ENCODE peak calls at places on chromosomes 11 and 22, in six cellular contexts. V, Z, P, S, G and N are unnamed samples.

GRCh38 chr11:85170184-85170583 is 457.0 kb downstream of the DLG2 start:
- DNase-seq in V (no peak), Z (no peak), P (no peak), S (no peak), G (no peak), N (no peak)

GRCh38 chr11:66421492-66422205 is 814 bp downstream of the NPAS4 start:
- DNase-seq in V (peak), Z (no peak), P (peak), S (no peak), G (peak), N (peak)

GRCh38 chr11:109609454-109610185 is 187.6 kb downstream of the C11orf87 start:
- DNase-seq in V (no peak), Z (no peak), P (no peak), S (no peak), G (no peak), N (no peak)

GRCh38 chr11:12687216-12687623 is 13.0 kb downstream of the TEAD1 start:
- DNase-seq in V (no peak), Z (no peak), P (no peak), S (no peak), G (no peak), N (no peak)

GRCh38 chr11:64870176-64870892 is 8.1 kb downstream of the EHD1 start:
- DNase-seq in V (no peak), Z (no peak), P (peak), S (no peak), G (no peak), N (no peak)

GRCh38 chr22:37427128-37427710 is at the start of gene ELFN2:
- DNase-seq in V (no peak), Z (no peak), P (no peak), S (no peak), G (peak), N (no peak)

GRCh38 chr11:101482556-101483124 is 101.2 kb downstream of the TRPC6 start:
- DNase-seq in V (no peak), Z (no peak), P (no peak), S (no peak), G (no peak), N (no peak)

GRCh38 chr11:100683107-100683506 is 4.0 kb upstream of the ARHGAP42 start:
- DNase-seq in V (no peak), Z (no peak), P (no peak), S (no peak), G (no peak), N (no peak)

GRCh38 chr11:125519865-125520834 is 24.1 kb upstream of the FEZ1 start:
- DNase-seq in V (no peak), Z (no peak), P (no peak), S (no peak), G (no peak), N (no peak)

GRCh38 chr22:38443675-38444521 is 11.1 kb downstream of the KCNJ4 start:
- DNase-seq in V (no peak), Z (no peak), P (no peak), S (no peak), G (no peak), N (no peak)

GRCh38 chr11:95805869-95806268 is 15.6 kb downstream of the CEP57 start:
- DNase-seq in V (no peak), Z (no peak), P (no peak), S (no peak), G (no peak), N (no peak)

GRCh38 chr11:2416765-2417164 is 16.2 kb downstream of the TSSC4 start:
- DNase-seq in V (no peak), Z (no peak), P (no peak), S (no peak), G (no peak), N (no peak)

GRCh38 chr11:9015677-9016076 is 11.9 kb upstream of the NRIP3 start:
- DNase-seq in V (peak), Z (peak), P (no peak), S (peak), G (peak), N (peak)

GRCh38 chr11:496834-497564 is 10.0 kb downstream of the RNH1 start:
- DNase-seq in V (peak), Z (no peak), P (no peak), S (no peak), G (no peak), N (no peak)

GRCh38 chr11:110473666-110474065 is 43.9 kb downstream of the FDX1 start:
- DNase-seq in V (no peak), Z (no peak), P (no peak), S (no peak), G (no peak), N (no peak)

GRCh38 chr11:15849265-15849664 is 507.1 kb downstream of the SOX6 start:
- DNase-seq in V (no peak), Z (no peak), P (no peak), S (no peak), G (no peak), N (no peak)

GRCh38 chr22:22578702-22579424 is 19.8 kb upstream of the PRAME start:
- DNase-seq in V (no peak), Z (no peak), P (no peak), S (no peak), G (no peak), N (no peak)

GRCh38 chr11:106459135-106459534 is 381.7 kb downstream of the AASDHPPT start:
- DNase-seq in V (no peak), Z (no peak), P (no peak), S (no peak), G (no peak), N (no peak)

GRCh38 chr22:49449811-49450386 is 377.8 kb downstream of the BRD1 start:
- DNase-seq in V (no peak), Z (no peak), P (no peak), S (no peak), G (no peak), N (no peak)

GRCh38 chr11:94910281-94910680 is 63.1 kb downstream of the CWC15 start:
- DNase-seq in V (no peak), Z (no peak), P (no peak), S (no peak), G (no peak), N (no peak)

GRCh38 chr11:130217632-130218031 is 58.0 kb downstream of the ST14 start:
- DNase-seq in V (peak), Z (no peak), P (no peak), S (no peak), G (no peak), N (no peak)

GRCh38 chr11:94330789-94331188 is 26.4 kb downstream of the IZUMO1R start:
- DNase-seq in V (no peak), Z (no peak), P (no peak), S (no peak), G (no peak), N (no peak)

GRCh38 chr11:126637800-126638175 is 282.3 kb downstream of the ST3GAL4 start:
- DNase-seq in V (no peak), Z (no peak), P (no peak), S (no peak), G (no peak), N (no peak)

GRCh38 chr11:113202431-113202830 is 112.0 kb upstream of the TTC12 start:
- DNase-seq in V (no peak), Z (no peak), P (no peak), S (no peak), G (no peak), N (no peak)

GRCh38 chr22:36465232-36466021 is 16.0 kb downstream of the TXN2 start:
- DNase-seq in V (no peak), Z (no peak), P (no peak), S (no peak), G (peak), N (no peak)

GRCh38 chr22:32389685-32390084 is 22.4 kb downstream of the RTCB start:
- DNase-seq in V (peak), Z (no peak), P (no peak), S (no peak), G (no peak), N (no peak)

GRCh38 chr11:11408436-11409221 is 55.6 kb upstream of the CSNK2A3 start:
- DNase-seq in V (no peak), Z (no peak), P (no peak), S (no peak), G (no peak), N (no peak)